ENCODE peak calls at places on chromosomes 3 and 15, in ten cellular contexts. B is WERI-Rb-1, Y is body of pancreas, J is A673, W is psoas muscle, V is AG09309, N is HepG2, D is heart right ventricle, T is GM23338, F is AG04450. G is an unnamed sample.

GRCh38 chr3:35448681-35449080 is 190.6 kb upstream of the ARPP21 start:
- DNase-seq in B (no peak), Y (no peak), J (no peak), W (no peak), V (no peak), N (no peak), D (no peak), T (no peak), F (no peak), G (no peak)

GRCh38 chr3:104911376-104911775 is 455.3 kb upstream of the ALCAM start:
- DNase-seq in B (no peak), Y (no peak), J (no peak), W (no peak), V (no peak), N (no peak), D (no peak), T (no peak), F (no peak), G (no peak)

GRCh38 chr3:16945330-16945729 is 60.6 kb downstream of the PLCL2 start:
- DNase-seq in B (no peak), Y (no peak), J (no peak), W (no peak), V (no peak), N (no peak), D (no peak), T (no peak), F (no peak), G (peak; percentile 3)

GRCh38 chr3:129014793-129015345 is 13.8 kb downstream of the EFCC1 start:
- DNase-seq in B (no peak), Y (no peak), J (no peak), W (no peak), V (no peak), N (no peak), D (no peak), T (no peak), F (no peak), G (no peak)

GRCh38 chr3:179297971-179298725 is 24.7 kb upstream of the ZNF639 start:
- DNase-seq in B (no peak), Y (no peak), J (no peak), W (no peak), V (no peak), N (no peak), D (no peak), T (no peak), F (no peak), G (no peak)

GRCh38 chr3:135576786-135577185 is 388.7 kb upstream of the PPP2R3A start:
- DNase-seq in B (no peak), Y (no peak), J (no peak), W (no peak), V (no peak), N (no peak), D (no peak), T (no peak), F (no peak), G (no peak)

GRCh38 chr15:42157981-42158765 is 1.7 kb upstream of the PLA2G4F start:
- DNase-seq in B (no peak), Y (no peak), J (peak; percentile 27), W (no peak), V (peak; percentile 35), N (no peak), D (no peak), T (no peak), F (peak; percentile 29), G (no peak)

GRCh38 chr15:80780416-80781221 is 1.4 kb downstream of the CEMIP start:
- DNase-seq in B (no peak), Y (peak; percentile 24), J (peak; percentile 38), W (peak; percentile 58), V (no peak), N (peak; percentile 47), D (peak; percentile 56), T (peak; percentile 89), F (no peak), G (no peak)

GRCh38 chr15:48696627-48697312 is 51.3 kb upstream of the FBN1 start:
- DNase-seq in B (peak; percentile 32), Y (no peak), J (peak; percentile 17), W (no peak), V (no peak), N (no peak), D (no peak), T (peak; percentile 33), F (no peak), G (no peak)

GRCh38 chr3:52405066-52405465 is 39.8 kb downstream of the SEMA3G start:
- DNase-seq in B (no peak), Y (peak; percentile 8), J (no peak), W (peak; percentile 21), V (no peak), N (no peak), D (no peak), T (no peak), F (no peak), G (no peak)

GRCh38 chr3:46982581-46982980 is 3.1 kb downstream of the NBEAL2 start:
- DNase-seq in B (no peak), Y (no peak), J (no peak), W (no peak), V (no peak), N (no peak), D (no peak), T (no peak), F (no peak), G (no peak)

GRCh38 chr3:148280623-148281242 is 417.0 kb upstream of the AGTR1 start:
- DNase-seq in B (no peak), Y (no peak), J (no peak), W (peak; percentile 43), V (no peak), N (no peak), D (no peak), T (peak; percentile 21), F (no peak), G (no peak)

DNA sequence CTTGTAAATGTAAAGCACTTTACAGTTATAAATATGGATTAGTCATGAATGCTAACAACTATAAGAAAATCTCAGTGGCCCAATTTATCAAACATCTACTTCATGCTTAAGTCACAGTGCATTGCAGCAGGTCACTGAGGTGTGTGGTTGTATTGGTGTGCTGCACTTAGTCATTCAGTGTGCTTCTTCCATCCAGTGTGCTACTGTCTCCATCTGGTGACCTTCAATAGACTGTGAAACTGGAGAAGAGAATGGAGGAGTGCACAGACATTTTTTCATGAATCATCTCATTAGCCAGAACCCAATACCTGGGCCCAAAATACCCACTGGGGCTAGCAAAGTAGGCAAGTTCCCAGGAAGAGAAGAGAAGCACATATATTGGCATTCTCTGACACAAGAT is 199.6 kb downstream of the SHOX2 start:
- DNase-seq in B (no peak), Y (no peak), J (no peak), W (no peak), V (peak; percentile 24), N (no peak), D (no peak), T (no peak), F (no peak), G (peak; percentile 45)
- TF ChIP-seq CTCF in B (no peak), Y (no peak), J (no peak), W (no peak), V (peak; percentile 64), N (no peak), D (no peak), T (no peak), F (peak; percentile 12), G (peak; percentile 33)

GRCh38 chr3:12990781-12991480 is 82.3 kb downstream of the IQSEC1 start:
- DNase-seq in B (peak; percentile 59), Y (no peak), J (no peak), W (peak; percentile 47), V (peak; percentile 67), N (no peak), D (no peak), T (no peak), F (peak; percentile 56), G (no peak)
- H3K4me3 ChIP-seq in B (peak overlapping the region; percentile 4), Y (no peak overlapping the region), J (no peak overlapping the region), W (no peak overlapping the region), V (no peak overlapping the region), N (no peak overlapping the region), D (no peak overlapping the region), T (no peak overlapping the region), F (no peak overlapping the region), G (no peak overlapping the region)

GRCh38 chr3:150296123-150296750 is 111.9 kb upstream of the TSC22D2 start:
- DNase-seq in B (no peak), Y (no peak), J (peak; percentile 23), W (no peak), V (no peak), N (no peak), D (no peak), T (no peak), F (no peak), G (peak; percentile 59)

GRCh38 chr3:150291515-150291914 is 116.6 kb upstream of the TSC22D2 start:
- DNase-seq in B (no peak), Y (no peak), J (no peak), W (no peak), V (no peak), N (no peak), D (no peak), T (no peak), F (no peak), G (no peak)

GRCh38 chr3:150292891-150293290 is 115.2 kb upstream of the TSC22D2 start:
- DNase-seq in B (no peak), Y (no peak), J (no peak), W (no peak), V (peak; percentile 57), N (no peak), D (no peak), T (no peak), F (peak; percentile 78), G (no peak)

GRCh38 chr3:150296966-150297365 is 111.1 kb upstream of the TSC22D2 start:
- DNase-seq in B (no peak), Y (no peak), J (no peak), W (no peak), V (no peak), N (no peak), D (no peak), T (peak; percentile 60), F (no peak), G (no peak)

DNA sequence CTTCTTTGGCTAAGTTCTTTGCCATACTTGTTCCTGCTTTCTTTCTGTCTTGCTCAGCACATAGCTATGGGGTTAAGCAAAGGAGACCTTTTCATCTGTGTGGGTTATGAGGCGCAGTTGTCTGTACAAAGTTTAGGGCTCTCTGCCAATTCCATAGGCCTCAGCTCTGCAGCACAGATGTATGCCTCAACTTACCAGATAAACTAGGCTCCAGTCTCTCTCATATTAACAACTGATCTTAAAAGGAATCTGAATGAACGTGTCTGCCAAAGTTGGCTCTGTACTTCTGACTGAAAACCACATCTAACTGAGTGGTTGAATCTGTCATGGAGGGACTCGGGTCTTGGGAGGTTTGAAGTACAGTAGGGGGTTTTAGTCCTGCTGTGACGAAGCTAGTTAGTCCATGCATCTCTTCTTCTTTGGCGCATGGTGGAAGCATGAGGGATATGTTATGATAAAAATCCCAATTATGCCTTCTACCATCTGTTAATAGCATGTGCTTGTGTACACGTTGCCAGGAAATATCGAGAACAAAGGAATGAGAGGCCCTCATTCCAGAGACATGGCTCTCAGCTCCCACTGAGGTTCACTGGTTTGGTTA is 114.6 kb upstream of the TSC22D2 start:
- DNase-seq in B (no peak), Y (no peak), J (no peak), W (no peak), V (peak; percentile 43), N (no peak), D (no peak), T (no peak), F (peak; percentile 58), G (peak; percentile 69)
- TF ChIP-seq CTCF in B (no peak), Y (no peak), J (no peak), W (no peak), V (no peak), N (no peak), D (no peak), T (no peak), F (no peak), G (no peak)

DNA sequence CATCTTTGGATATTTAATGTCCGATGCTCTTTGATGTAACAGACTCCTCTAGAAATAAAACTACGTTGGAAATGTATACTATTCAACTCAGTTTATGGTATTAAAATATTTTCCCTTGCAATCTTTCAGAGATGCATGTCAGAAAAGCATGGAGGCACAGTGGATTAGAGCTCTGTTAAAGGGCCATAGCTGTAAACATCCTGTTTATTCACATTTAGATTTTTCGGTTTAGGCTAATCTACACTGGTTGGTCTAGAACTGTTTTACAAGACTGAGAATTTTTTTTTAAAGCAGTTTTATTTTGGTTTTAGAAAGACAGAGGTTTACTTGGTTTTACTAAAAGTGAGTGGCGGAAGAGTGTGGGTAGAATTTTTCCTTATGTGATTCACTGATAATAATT is 132.0 kb downstream of the IL1RAP start:
- DNase-seq in B (no peak), Y (no peak), J (no peak), W (no peak), V (no peak), N (no peak), D (no peak), T (peak; percentile 62), F (no peak), G (no peak)
- H3K4me3 ChIP-seq in B (no peak overlapping the region), Y (no peak overlapping the region), J (no peak overlapping the region), W (no peak overlapping the region), V (no peak overlapping the region), N (no peak overlapping the region), D (no peak overlapping the region), T (peak overlapping the region; percentile 1), F (no peak overlapping the region), G (no peak overlapping the region)

G was measured in HFF-Myc.